ENCODE peak calls at places on chromosomes 16 and 17, in eight cellular contexts. C is adrenal gland, J is fibroblast of mammary gland, G is cardiac muscle cell, K is uterus, V is fibroblast of lung, U is pancreas, X is AG04450. L is an unnamed sample.

GRCh38 chr17:52027081-52027480 is 131.4 kb downstream of the CA10 start:
- DNase-seq in X (no peak), G (no peak), U (no peak), C (no peak), J (no peak), V (peak), K (no peak), L (no peak)

GRCh38 chr17:68061512-68062313 is 26.2 kb downstream of the KPNA2 start:
- DNase-seq in X (no peak), J (peak), K (no peak), V (no peak), C (peak), U (no peak), G (peak), L (peak)

GRCh38 chr17:76726766-76727718 is at the start of gene METTL23:
- DNase-seq in C (peak), K (peak), U (peak), V (peak), G (peak), X (no peak), J (peak), L (peak)

GRCh38 chr16:20485408-20485807 is 34.1 kb downstream of the ACSM2A start:
- DNase-seq in X (no peak), V (no peak), G (no peak), K (no peak), J (no peak), C (no peak), U (no peak), L (no peak)

GRCh38 chr16:49424961-49425360 is 51.4 kb downstream of the C16orf78 start:
- DNase-seq in U (no peak), X (no peak), G (no peak), C (no peak), K (no peak), V (no peak), J (no peak), L (no peak)

GRCh38 chr16:69522732-69523404 is 42.9 kb upstream of the NFAT5 start:
- DNase-seq in C (no peak), U (no peak), V (no peak), K (no peak), G (no peak), X (no peak), J (no peak), L (no peak)

GRCh38 chr17:78862073-78863023 is 21.7 kb upstream of the USP36 start:
- DNase-seq in G (peak), X (peak), C (peak), V (peak), J (peak), U (peak), K (peak), L (peak)

GRCh38 chr17:65121916-65122821 is 15.0 kb upstream of the RGS9 start:
- DNase-seq in J (no peak), V (no peak), X (no peak), G (no peak), C (no peak), K (no peak), U (no peak), L (no peak)

GRCh38 chr17:9549215-9549614 is 26.4 kb downstream of the STX8 start:
- DNase-seq in K (no peak), G (no peak), X (no peak), U (no peak), J (no peak), C (no peak), V (no peak), L (no peak)

GRCh38 chr17:14125518-14126125 is 56.3 kb downstream of the COX10 start:
- DNase-seq in X (no peak), J (no peak), G (no peak), C (no peak), K (no peak), V (peak), U (no peak), L (no peak)

GRCh38 chr17:16585796-16586195 is 16.8 kb upstream of the ZNF287 start:
- DNase-seq in U (no peak), X (no peak), V (no peak), J (no peak), K (no peak), C (peak), G (peak), L (no peak)

GRCh38 chr17:954431-955164 is 25.0 kb downstream of the NXN start:
- DNase-seq in C (no peak), G (peak), X (peak), J (no peak), U (no peak), K (peak), V (peak), L (peak)

GRCh38 chr17:8222630-8223355 is 12.4 kb upstream of the AURKB start:
- DNase-seq in J (peak), K (peak), V (peak), X (peak), G (peak), C (peak), U (peak), L (peak)

GRCh38 chr17:8103549-8103948 is 14.8 kb downstream of the ALOXE3 start:
- DNase-seq in X (no peak), K (no peak), J (peak), V (no peak), U (no peak), G (no peak), C (peak), L (peak)

GRCh38 chr16:74431516-74431915 is 10.2 kb upstream of the CLEC18B start:
- DNase-seq in G (no peak), X (no peak), C (no peak), K (no peak), J (no peak), U (no peak), V (no peak), L (no peak)

GRCh38 chr16:68286153-68287074 is 22.1 kb downstream of the SLC7A6 start:
- DNase-seq in U (no peak), G (no peak), K (no peak), V (no peak), J (no peak), X (no peak), C (no peak), L (no peak)

GRCh38 chr17:10105513-10106001 is 92.8 kb downstream of the GAS7 start:
- DNase-seq in C (no peak), G (peak), V (peak), U (no peak), X (no peak), J (peak), K (peak), L (peak)

GRCh38 chr16:61057635-61058034 is 978.6 kb downstream of the CDH8 start:
- DNase-seq in X (no peak), J (no peak), C (no peak), G (no peak), U (no peak), V (no peak), K (no peak), L (no peak)

GRCh38 chr17:6323626-6324356 is 111.1 kb downstream of the AIPL1 start:
- DNase-seq in C (no peak), G (no peak), V (no peak), U (no peak), K (no peak), X (no peak), J (no peak), L (no peak)

GRCh38 chr17:82528484-82529265 is 9.1 kb downstream of the FOXK2 start:
- DNase-seq in U (peak), C (peak), J (peak), K (peak), X (no peak), V (peak), G (peak), L (no peak)

GRCh38 chr16:79089735-79090284 is 510.7 kb downstream of the MAF start:
- DNase-seq in K (peak), X (no peak), C (no peak), U (no peak), V (no peak), G (no peak), J (peak), L (no peak)

GRCh38 chr17:62714016-62714777 is 86.7 kb downstream of the MRC2 start:
- DNase-seq in U (no peak), K (no peak), J (peak), C (no peak), X (no peak), G (no peak), V (peak), L (peak)

GRCh38 chr16:4081577-4082021 is 34.6 kb downstream of the ADCY9 start:
- DNase-seq in J (peak), V (peak), K (no peak), X (no peak), G (no peak), C (no peak), U (no peak), L (no peak)

GRCh38 chr16:87324411-87325275 is 7.5 kb upstream of the C16orf95 start:
- DNase-seq in K (peak), V (peak), C (no peak), G (peak), U (no peak), X (no peak), J (peak), L (peak)

GRCh38 chr17:258045-258734 is 76.7 kb upstream of the DOC2B start:
- DNase-seq in J (no peak), V (no peak), U (no peak), G (no peak), C (peak), K (peak), X (no peak), L (no peak)

GRCh38 chr16:77780378-77780837 is 8.0 kb upstream of the VAT1L start:
- DNase-seq in U (no peak), X (peak), K (no peak), G (peak), J (peak), V (peak), C (peak), L (peak)

GRCh38 chr17:29616300-29617048 is 6.2 kb downstream of the CORO6 start:
- DNase-seq in J (no peak), U (no peak), K (no peak), C (no peak), V (no peak), X (no peak), G (no peak), L (no peak)

GRCh38 chr16:74123826-74124225 is 172.8 kb upstream of the PSMD7 start:
- DNase-seq in V (no peak), K (no peak), G (no peak), U (no peak), J (no peak), X (no peak), C (no peak), L (no peak)

GRCh38 chr17:57097832-57098421 is 12.9 kb downstream of the AKAP1 start:
- DNase-seq in V (peak), K (no peak), J (peak), X (no peak), G (peak), C (peak), U (no peak), L (peak)

GRCh38 chr16:1330931-1331711 is 2.3 kb upstream of the BAIAP3 start:
- DNase-seq in G (no peak), K (no peak), J (no peak), U (no peak), V (no peak), X (no peak), C (no peak), L (no peak)

GRCh38 chr16:1929105-1929504 is 10.9 kb upstream of the HS3ST6 start:
- DNase-seq in X (no peak), C (peak), J (peak), G (peak), U (no peak), V (no peak), K (peak), L (peak)

GRCh38 chr17:18173740-18174139 is 9.9 kb upstream of the ALKBH5 start:
- DNase-seq in G (no peak), U (no peak), K (no peak), X (no peak), V (no peak), C (no peak), J (no peak), L (no peak)

GRCh38 chr17:44931376-44931775 is 16.1 kb upstream of the GFAP start:
- DNase-seq in J (no peak), V (no peak), G (no peak), C (no peak), X (no peak), K (no peak), U (no peak), L (no peak)

GRCh38 chr16:89482087-89482823 is 8.1 kb downstream of the ANKRD11 start:
- DNase-seq in X (no peak), V (no peak), J (no peak), G (no peak), C (no peak), K (no peak), U (no peak), L (no peak)

GRCh38 chr16:76081936-76082335 is 195.3 kb upstream of the CNTNAP4 start:
- DNase-seq in J (peak), G (no peak), V (no peak), X (no peak), K (no peak), U (no peak), C (no peak), L (no peak)

GRCh38 chr17:44363613-44364159 is at the start of gene FAM171A2:
- DNase-seq in G (peak), K (peak), U (peak), J (peak), C (peak), X (peak), V (peak), L (peak)

GRCh38 chr17:32648450-32648849 is 161.7 kb downstream of the CDK5R1 start:
- DNase-seq in V (no peak), K (no peak), X (no peak), J (no peak), U (no peak), C (no peak), G (no peak), L (no peak)

GRCh38 chr17:32659419-32659842 is 172.6 kb downstream of the CDK5R1 start:
- DNase-seq in V (peak), U (peak), G (peak), K (peak), J (peak), X (no peak), C (peak), L (peak)

GRCh38 chr17:32658470-32659418 is 172.0 kb downstream of the CDK5R1 start:
- DNase-seq in X (no peak), C (no peak), G (no peak), K (no peak), V (no peak), J (no peak), U (no peak), L (no peak)

GRCh38 chr17:32656851-32657250 is 170.1 kb downstream of the CDK5R1 start:
- DNase-seq in X (no peak), U (no peak), J (no peak), V (no peak), C (no peak), K (no peak), G (no peak), L (no peak)

GRCh38 chr17:32654351-32654750 is 167.6 kb downstream of the CDK5R1 start:
- DNase-seq in V (no peak), J (no peak), U (no peak), G (no peak), X (no peak), K (no peak), C (no peak), L (no peak)
- H3K4me3 ChIP-seq in V (no peak), J (no peak), U (no peak), G (no peak), X (no peak), K (no peak), C (no peak), L (no peak)

DNA sequence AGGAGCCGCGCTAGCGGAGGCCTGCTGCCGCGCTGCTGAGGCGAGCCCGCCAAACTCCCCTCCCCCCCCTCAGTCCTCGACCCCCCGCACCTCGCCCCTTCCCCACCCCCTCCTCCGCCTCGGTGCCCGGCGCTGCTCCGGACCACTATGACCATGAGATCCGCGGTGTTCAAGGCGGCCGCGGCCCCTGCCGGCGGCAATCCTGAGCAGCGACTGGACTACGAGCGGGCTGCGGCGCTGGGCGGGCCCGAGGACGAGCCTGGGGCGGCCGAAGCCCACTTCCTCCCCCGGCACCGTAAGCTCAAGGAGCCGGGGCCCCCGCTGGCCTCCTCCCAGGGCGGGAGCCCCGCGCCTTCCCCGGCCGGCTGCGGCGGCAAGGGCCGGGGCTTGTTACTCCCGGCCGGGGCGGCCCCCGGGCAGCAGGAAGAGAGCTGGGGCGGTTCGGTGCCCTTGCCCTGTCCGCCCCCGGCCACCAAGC is 734 bp downstream of the MSL1 start:
- DNase-seq in G (peak), X (no peak), U (peak), V (peak), K (peak), J (no peak), C (peak), L (peak)
- TF ChIP-seq CTCF in G (no peak), X (peak), U (no peak), V (peak), K (no peak), J (no peak), C (no peak), L (peak)

GRCh38 chr16:53504161-53504663 is 1.2 kb upstream of the AKTIP start:
- DNase-seq in X (no peak), K (peak), J (peak), V (peak), C (peak), G (peak), U (peak), L (peak)

GRCh38 chr16:53502331-53503269 is at the start of gene AKTIP:
- DNase-seq in C (peak), K (no peak), V (peak), J (peak), G (peak), U (peak), X (no peak), L (peak)

GRCh38 chr16:53503270-53503911 is 382 bp upstream of the AKTIP start:
- DNase-seq in U (peak), X (peak), J (peak), G (peak), K (peak), V (peak), C (peak), L (peak)

GRCh38 chr16:53498984-53499383 is 4.0 kb downstream of the AKTIP start:
- DNase-seq in J (no peak), C (no peak), G (no peak), K (no peak), U (no peak), X (no peak), V (no peak), L (no peak)

DNA sequence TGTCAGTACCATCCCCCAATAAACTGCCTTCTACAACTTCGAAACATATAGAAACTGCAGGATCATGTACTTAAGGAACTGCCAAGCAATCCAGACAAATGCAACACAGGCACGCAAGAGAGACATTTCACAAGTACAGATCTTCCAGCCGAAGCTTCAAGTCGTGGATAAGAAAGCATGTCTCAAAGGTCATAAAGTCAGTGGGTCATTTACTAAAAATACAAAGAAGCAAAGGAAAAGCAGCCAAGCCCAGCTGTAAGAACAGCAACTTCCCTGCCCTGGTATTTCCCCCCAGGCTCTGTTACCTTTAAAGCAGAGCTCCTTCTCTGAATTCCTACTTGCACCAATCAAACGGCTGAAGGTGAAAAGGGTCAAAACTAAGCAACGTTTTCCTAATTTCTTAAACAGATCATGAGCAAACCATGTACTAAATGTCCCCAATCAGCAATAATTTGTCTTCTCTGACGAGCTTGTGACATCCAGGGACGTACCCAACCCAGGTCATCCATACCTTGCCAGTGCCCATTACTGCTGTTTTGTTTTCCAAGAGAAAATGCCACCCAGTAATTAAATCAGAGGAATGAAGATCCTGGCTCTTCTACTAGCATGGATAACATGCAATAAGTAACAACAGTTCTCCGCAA is 1.7 kb downstream of the AKTIP start:
- DNase-seq in C (no peak), G (no peak), X (no peak), U (no peak), V (no peak), K (no peak), J (no peak), L (peak)
- H3K4me3 ChIP-seq in C (peak), G (peak), X (no peak), U (no peak), V (no peak), K (peak), J (no peak), L (no peak)

GRCh38 chr17:49677933-49678847 is at the start of gene SPOP:
- DNase-seq in V (peak), C (peak), G (peak), X (peak), K (peak), J (peak), U (peak), L (peak)
- TF ChIP-seq CTCF in V (no peak), C (no peak), G (no peak), X (no peak), K (no peak), J (no peak), U (no peak), L (no peak)

GRCh38 chr17:36937001-36937960 is at the start of gene LHX1:
- DNase-seq in X (no peak), K (no peak), U (no peak), J (no peak), G (no peak), C (no peak), V (no peak), L (peak)
- H3K4me3 ChIP-seq in X (no peak), K (no peak), U (no peak), J (no peak), G (peak), C (peak), V (no peak), L (no peak)

GRCh38 chr17:59671386-59671785 is 35.8 kb downstream of the PTRH2 start:
- DNase-seq in C (no peak), J (no peak), X (no peak), K (no peak), U (no peak), V (no peak), G (no peak), L (no peak)

GRCh38 chr17:59669944-59670343 is 37.3 kb downstream of the PTRH2 start:
- DNase-seq in V (no peak), C (no peak), J (no peak), U (no peak), X (no peak), K (no peak), G (no peak), L (no peak)

GRCh38 chr17:59668816-59669215 is 38.4 kb downstream of the PTRH2 start:
- DNase-seq in U (no peak), V (peak), K (no peak), C (no peak), X (peak), J (peak), G (peak), L (peak)

GRCh38 chr17:59666235-59666634 is 41.0 kb downstream of the PTRH2 start:
- DNase-seq in G (peak), V (peak), C (no peak), J (peak), U (no peak), X (no peak), K (no peak), L (peak)

DNA sequence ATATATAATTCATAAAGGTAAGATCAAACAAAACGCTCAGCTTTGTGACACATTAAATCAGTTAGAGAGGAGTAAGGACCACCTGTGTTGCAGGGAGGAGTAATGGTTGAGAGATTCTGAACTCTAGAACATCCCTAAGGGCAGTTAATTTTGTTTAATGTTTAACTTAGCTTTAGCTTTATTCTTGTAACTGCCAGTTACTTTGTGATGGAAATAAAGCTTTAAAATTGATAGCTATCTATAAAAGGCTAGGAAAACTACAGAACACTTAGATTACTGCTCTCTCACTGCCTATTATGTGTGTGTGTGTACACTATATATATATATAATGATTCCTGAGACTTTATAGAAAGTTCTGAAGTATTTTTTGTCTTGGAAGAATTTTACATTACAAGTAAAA is 37.8 kb downstream of the PTRH2 start:
- DNase-seq in X (no peak), G (no peak), C (no peak), K (no peak), J (no peak), V (no peak), U (no peak), L (no peak)
- TF ChIP-seq CTCF in X (no peak), G (no peak), C (no peak), K (no peak), J (no peak), V (no peak), U (no peak), L (no peak)

L was measured in cardiac fibroblast.